ENCODE peak calls at places on chromosomes 16 and 17, in five cellular contexts. One of them, this sample, is unnamed.

GRCh38 chr16:52455549-52456277 is 91.2 kb downstream of the TOX3 start:
- DNase-seq in heart right ventricle: no peak
- DNase-seq in stomach: no peak
- DNase-seq in foreskin fibroblast: no peak
- DNase-seq in AG09309: no peak
- DNase-seq in this sample: no peak

GRCh38 chr16:66275795-66276428 is 90.6 kb upstream of the CDH5 start:
- DNase-seq in foreskin fibroblast: no peak
- DNase-seq in heart right ventricle: no peak
- DNase-seq in stomach: peak
- DNase-seq in AG09309: no peak
- DNase-seq in this sample: peak

GRCh38 chr16:84253173-84253572 is 13.4 kb upstream of the KCNG4 start:
- DNase-seq in foreskin fibroblast: no peak
- DNase-seq in AG09309: no peak
- DNase-seq in stomach: no peak
- DNase-seq in heart right ventricle: no peak
- DNase-seq in this sample: no peak

GRCh38 chr16:52068447-52069074 is 478.4 kb downstream of the TOX3 start:
- DNase-seq in stomach: peak
- DNase-seq in heart right ventricle: no peak
- DNase-seq in AG09309: no peak
- DNase-seq in foreskin fibroblast: no peak
- DNase-seq in this sample: no peak

GRCh38 chr17:33028061-33028460 is 36.4 kb downstream of the SPACA3 start:
- DNase-seq in foreskin fibroblast: no peak
- DNase-seq in heart right ventricle: no peak
- DNase-seq in stomach: no peak
- DNase-seq in AG09309: no peak
- DNase-seq in this sample: no peak

GRCh38 chr17:29140051-29140582 is 40.1 kb downstream of the MYO18A start:
- DNase-seq in stomach: peak
- DNase-seq in heart right ventricle: peak
- DNase-seq in foreskin fibroblast: peak
- DNase-seq in AG09309: no peak
- DNase-seq in this sample: no peak

GRCh38 chr17:13601776-13602551 is at the start of gene HS3ST3A1:
- DNase-seq in heart right ventricle: peak
- DNase-seq in AG09309: no peak
- DNase-seq in foreskin fibroblast: peak
- DNase-seq in stomach: no peak
- DNase-seq in this sample: no peak

GRCh38 chr17:29049541-29050150 is 6.7 kb downstream of the PIPOX start:
- DNase-seq in foreskin fibroblast: no peak
- DNase-seq in heart right ventricle: no peak
- DNase-seq in stomach: no peak
- DNase-seq in AG09309: no peak
- DNase-seq in this sample: no peak

GRCh38 chr16:11698271-11698689 is 30.0 kb downstream of the SNN start:
- DNase-seq in foreskin fibroblast: no peak
- DNase-seq in heart right ventricle: no peak
- DNase-seq in AG09309: no peak
- DNase-seq in stomach: no peak
- DNase-seq in this sample: no peak

GRCh38 chr17:31838641-31839225 is 20.3 kb downstream of the COPRS start:
- DNase-seq in AG09309: no peak
- DNase-seq in stomach: no peak
- DNase-seq in heart right ventricle: no peak
- DNase-seq in foreskin fibroblast: peak
- DNase-seq in this sample: no peak

GRCh38 chr17:49815761-49816281 is 27.3 kb downstream of the KAT7 start:
- DNase-seq in stomach: no peak
- DNase-seq in AG09309: no peak
- DNase-seq in heart right ventricle: no peak
- DNase-seq in foreskin fibroblast: no peak
- DNase-seq in this sample: no peak

GRCh38 chr17:28345420-28346198 is 10.0 kb downstream of the TNFAIP1 start:
- DNase-seq in heart right ventricle: no peak
- DNase-seq in foreskin fibroblast: no peak
- DNase-seq in AG09309: no peak
- DNase-seq in stomach: peak
- DNase-seq in this sample: no peak

GRCh38 chr17:6913608-6914443 is 82.0 kb upstream of the ALOX12 start:
- DNase-seq in foreskin fibroblast: peak
- DNase-seq in heart right ventricle: peak
- DNase-seq in stomach: peak
- DNase-seq in AG09309: no peak
- DNase-seq in this sample: no peak

GRCh38 chr16:69601250-69601649 is 35.5 kb downstream of the NFAT5 start:
- DNase-seq in AG09309: no peak
- DNase-seq in heart right ventricle: no peak
- DNase-seq in stomach: no peak
- DNase-seq in foreskin fibroblast: no peak
- DNase-seq in this sample: no peak

GRCh38 chr17:6997171-6997570 is 1.3 kb downstream of the ALOX12 start:
- DNase-seq in AG09309: no peak
- DNase-seq in stomach: no peak
- DNase-seq in heart right ventricle: no peak
- DNase-seq in foreskin fibroblast: no peak
- DNase-seq in this sample: no peak

GRCh38 chr16:88108762-88109161 is 157.5 kb downstream of the BANP start:
- DNase-seq in stomach: no peak
- DNase-seq in AG09309: no peak
- DNase-seq in heart right ventricle: no peak
- DNase-seq in foreskin fibroblast: no peak
- DNase-seq in this sample: no peak

GRCh38 chr16:49503242-49504022 is 129.8 kb downstream of the C16orf78 start:
- DNase-seq in AG09309: no peak
- DNase-seq in foreskin fibroblast: no peak
- DNase-seq in heart right ventricle: no peak
- DNase-seq in stomach: no peak
- DNase-seq in this sample: no peak

GRCh38 chr17:65892912-65893377 is 299.0 kb downstream of the CEP112 start:
- DNase-seq in heart right ventricle: no peak
- DNase-seq in AG09309: no peak
- DNase-seq in foreskin fibroblast: no peak
- DNase-seq in stomach: no peak
- DNase-seq in this sample: no peak

GRCh38 chr17:48646183-48647102 is 20.3 kb upstream of the HOXB9 start:
- DNase-seq in heart right ventricle: no peak
- DNase-seq in AG09309: no peak
- DNase-seq in foreskin fibroblast: no peak
- DNase-seq in stomach: no peak
- DNase-seq in this sample: no peak

GRCh38 chr17:48644159-48644558 is 18.0 kb upstream of the HOXB9 start:
- DNase-seq in foreskin fibroblast: no peak
- DNase-seq in stomach: no peak
- DNase-seq in AG09309: no peak
- DNase-seq in heart right ventricle: no peak
- DNase-seq in this sample: no peak

GRCh38 chr17:48645639-48646182 is 19.6 kb upstream of the HOXB9 start:
- DNase-seq in stomach: no peak
- DNase-seq in AG09309: no peak
- DNase-seq in foreskin fibroblast: no peak
- DNase-seq in heart right ventricle: no peak
- DNase-seq in this sample: no peak

GRCh38 chr17:48643697-48644012 is 17.5 kb upstream of the HOXB9 start:
- DNase-seq in foreskin fibroblast: no peak
- DNase-seq in AG09309: no peak
- DNase-seq in heart right ventricle: no peak
- DNase-seq in stomach: no peak
- DNase-seq in this sample: no peak

GRCh38 chr17:48644910-48645557 is 18.9 kb upstream of the HOXB9 start:
- DNase-seq in AG09309: no peak
- DNase-seq in foreskin fibroblast: no peak
- DNase-seq in stomach: no peak
- DNase-seq in heart right ventricle: no peak
- DNase-seq in this sample: no peak
- H3K4me3 ChIP-seq in AG09309: no peak
- H3K4me3 ChIP-seq in foreskin fibroblast: no peak
- H3K4me3 ChIP-seq in stomach: no peak
- H3K4me3 ChIP-seq in heart right ventricle: no peak
- H3K4me3 ChIP-seq in this sample: no peak

GRCh38 chr17:79777166-79777843 is 643 bp upstream of the CBX2 start:
- DNase-seq in stomach: peak
- DNase-seq in heart right ventricle: peak
- DNase-seq in foreskin fibroblast: no peak
- DNase-seq in AG09309: no peak
- DNase-seq in this sample: no peak
- TF ChIP-seq CTCF in stomach: no peak
- TF ChIP-seq CTCF in heart right ventricle: peak
- TF ChIP-seq CTCF in foreskin fibroblast: peak
- TF ChIP-seq CTCF in AG09309: peak
- TF ChIP-seq CTCF in this sample: peak

GRCh38 chr17:1904273-1905052 is 74.7 kb downstream of the RPA1 start:
- DNase-seq in heart right ventricle: no peak
- DNase-seq in stomach: no peak
- DNase-seq in foreskin fibroblast: no peak
- DNase-seq in AG09309: no peak
- DNase-seq in this sample: no peak
- H3K4me3 ChIP-seq in heart right ventricle: no peak
- H3K4me3 ChIP-seq in stomach: no peak
- H3K4me3 ChIP-seq in foreskin fibroblast: no peak
- H3K4me3 ChIP-seq in AG09309: no peak
- H3K4me3 ChIP-seq in this sample: no peak

GRCh38 chr17:18256351-18256750 is 2.2 kb downstream of the FLII start:
- DNase-seq in stomach: no peak
- DNase-seq in AG09309: no peak
- DNase-seq in heart right ventricle: no peak
- DNase-seq in foreskin fibroblast: no peak
- DNase-seq in this sample: no peak

GRCh38 chr17:18258356-18259038 is at the start of gene FLII:
- DNase-seq in AG09309: no peak
- DNase-seq in foreskin fibroblast: peak
- DNase-seq in heart right ventricle: peak
- DNase-seq in stomach: peak
- DNase-seq in this sample: no peak

GRCh38 chr17:18256776-18257175 is 1.8 kb downstream of the FLII start:
- DNase-seq in foreskin fibroblast: no peak
- DNase-seq in AG09309: no peak
- DNase-seq in heart right ventricle: no peak
- DNase-seq in stomach: no peak
- DNase-seq in this sample: no peak

GRCh38 chr17:18257268-18257681 is 1.3 kb downstream of the FLII start:
- DNase-seq in AG09309: no peak
- DNase-seq in foreskin fibroblast: no peak
- DNase-seq in stomach: peak
- DNase-seq in heart right ventricle: no peak
- DNase-seq in this sample: no peak

DNA sequence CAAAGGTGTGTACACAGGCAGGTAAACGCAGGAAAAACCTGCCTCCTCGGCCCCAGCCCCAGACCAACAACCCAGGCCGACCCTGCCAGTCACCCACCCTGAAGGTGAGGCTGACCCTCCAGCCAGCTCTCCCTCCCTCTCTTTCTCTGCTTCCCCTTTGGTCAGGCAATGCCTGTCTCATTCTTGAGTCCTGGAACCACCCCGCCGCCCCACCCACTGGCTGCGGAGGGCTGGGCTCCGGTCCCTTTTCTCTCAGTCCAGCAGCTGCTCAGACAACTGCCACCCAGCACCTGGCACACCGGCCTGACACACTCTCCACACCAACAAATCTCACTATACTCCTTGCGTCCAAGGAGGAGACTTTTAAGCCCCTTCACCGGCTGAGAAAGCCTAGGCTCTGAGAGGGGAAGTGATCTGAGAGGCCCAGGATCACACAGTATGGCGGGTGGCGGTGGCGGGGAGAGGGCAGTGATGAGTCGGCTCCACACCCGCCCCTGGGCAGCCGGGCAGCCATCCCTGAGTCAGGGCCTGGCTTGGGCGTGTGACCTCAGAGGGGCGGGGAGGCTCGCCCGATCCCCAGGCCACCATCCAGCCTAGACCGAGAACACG is 687 bp downstream of the FLII start:
- DNase-seq in stomach: peak
- DNase-seq in AG09309: no peak
- DNase-seq in foreskin fibroblast: peak
- DNase-seq in heart right ventricle: peak
- DNase-seq in this sample: no peak
- TF ChIP-seq CTCF in stomach: no peak
- TF ChIP-seq CTCF in AG09309: no peak
- TF ChIP-seq CTCF in foreskin fibroblast: no peak
- TF ChIP-seq CTCF in heart right ventricle: no peak
- TF ChIP-seq CTCF in this sample: no peak

GRCh38 chr16:73530529-73530928 is 482.6 kb upstream of the ZFHX3 start:
- DNase-seq in heart right ventricle: no peak
- DNase-seq in foreskin fibroblast: no peak
- DNase-seq in stomach: no peak
- DNase-seq in AG09309: no peak
- DNase-seq in this sample: no peak
- H3K4me3 ChIP-seq in heart right ventricle: no peak
- H3K4me3 ChIP-seq in foreskin fibroblast: no peak
- H3K4me3 ChIP-seq in stomach: no peak
- H3K4me3 ChIP-seq in AG09309: no peak
- H3K4me3 ChIP-seq in this sample: no peak